ENCODE peak calls at places on chromosomes 16 and 17, in four cellular contexts. Y, C, O and S are unnamed samples. For H3K27me3 and H3K36me3, the result is how much of the 10 kb centered on the place peaks cover.

GRCh38 chr17:49548506-49549310 is 27.0 kb upstream of the NXPH3 start:
- DNase-seq in Y (no peak), C (peak), O (peak), S (peak)

GRCh38 chr16:51120289-51121008 is 30.6 kb downstream of the SALL1 start:
- DNase-seq in Y (no peak), C (no peak), O (no peak), S (no peak)

GRCh38 chr16:50774405-50774804 is 32.5 kb downstream of the CYLD start:
- DNase-seq in Y (no peak), C (no peak), O (no peak), S (no peak)

GRCh38 chr16:72561-73537 is at the start of gene RHBDF1:
- DNase-seq in Y (no peak), C (peak), O (peak), S (no peak)

GRCh38 chr17:77127735-77128361 is 12.9 kb upstream of the SEC14L1 start:
- DNase-seq in Y (peak), C (peak), O (peak), S (no peak)

GRCh38 chr17:29546085-29546484 is 20.8 kb downstream of the ABHD15 start:
- DNase-seq in Y (no peak), C (no peak), O (no peak), S (peak)

GRCh38 chr17:74442670-74443515 is 11.0 kb downstream of the GPRC5C start:
- DNase-seq in Y (no peak), C (peak), O (peak), S (peak)

GRCh38 chr17:16131593-16131992 is 83.7 kb downstream of the NCOR1 start:
- DNase-seq in Y (no peak), C (no peak), O (no peak), S (no peak)

GRCh38 chr16:26688699-26689098 is 378.0 kb upstream of the C16orf82 start:
- DNase-seq in Y (no peak), C (no peak), O (no peak), S (no peak)

GRCh38 chr17:55770220-55770870 is 19.5 kb downstream of the PCTP start:
- DNase-seq in Y (peak), C (no peak), O (no peak), S (peak)

GRCh38 chr17:79991140-79991923 is 44.3 kb downstream of the TBC1D16 start:
- DNase-seq in Y (peak), C (peak), O (peak), S (peak)

GRCh38 chr16:51994597-51994996 is 552.3 kb downstream of the TOX3 start:
- DNase-seq in Y (no peak), C (peak), O (peak), S (peak)

GRCh38 chr17:14926526-14927122 is 338.5 kb downstream of the PMP22 start:
- DNase-seq in Y (peak), C (peak), O (peak), S (peak)

GRCh38 chr17:2707721-2708584 is 3.6 kb downstream of the CLUH start:
- DNase-seq in Y (no peak), C (peak), O (peak), S (no peak)

GRCh38 chr17:72631568-72631967 is 460.9 kb downstream of the SLC39A11 start:
- DNase-seq in Y (no peak), C (no peak), O (no peak), S (peak)

GRCh38 chr16:84774810-84775209 is 45.0 kb upstream of the CRISPLD2 start:
- DNase-seq in Y (peak), C (no peak), O (no peak), S (peak)

GRCh38 chr16:86477642-86478041 is 32.7 kb upstream of the FOXF1 start:
- DNase-seq in Y (peak), C (no peak), O (no peak), S (no peak)

GRCh38 chr16:30585022-30585399 is 486 bp downstream of the ZNF785 start:
- DNase-seq in Y (no peak), C (no peak), O (peak), S (peak)

GRCh38 chr17:59292174-59292523 is 39.3 kb upstream of the YPEL2 start:
- DNase-seq in Y (no peak), C (no peak), O (no peak), S (no peak)

GRCh38 chr17:50064253-50064991 is 8.5 kb downstream of the ITGA3 start:
- DNase-seq in Y (peak), C (no peak), O (peak), S (peak)

GRCh38 chr16:67155305-67156145 is 4.2 kb downstream of the TRADD start:
- DNase-seq in Y (no peak), C (peak), O (peak), S (peak)

GRCh38 chr16:23847938-23848337 is 12.2 kb downstream of the PRKCB start:
- DNase-seq in Y (no peak), C (no peak), O (no peak), S (no peak)

GRCh38 chr17:74290340-74290739 is 16.3 kb downstream of the DNAI2 start:
- DNase-seq in Y (no peak), C (no peak), O (peak), S (peak)

GRCh38 chr16:71250461-71251232 is 20.1 kb upstream of the HYDIN start:
- DNase-seq in Y (no peak), C (no peak), O (no peak), S (peak)

GRCh38 chr16:12802661-12803060 is 1.0 kb downstream of the CPPED1 start:
- DNase-seq in Y (no peak), C (no peak), O (no peak), S (no peak)
- H3K4me3 ChIP-seq in Y (peak), C (peak), O (peak), S (no peak)

GRCh38 chr17:45902892-45903346 is 8.6 kb downstream of the MAPT start:
- DNase-seq in Y (no peak), C (peak), O (peak), S (no peak)
- H3K27me3 ChIP-seq in Y (half or more), C (under half), O (under half), S (under half)

GRCh38 chr16:20064520-20064919 is 9.2 kb downstream of the GPR139 start:
- DNase-seq in Y (no peak), C (no peak), O (no peak), S (no peak)
- H3K36me3 ChIP-seq in Y (under half), C (under half), O (under half), S (under half)

DNA sequence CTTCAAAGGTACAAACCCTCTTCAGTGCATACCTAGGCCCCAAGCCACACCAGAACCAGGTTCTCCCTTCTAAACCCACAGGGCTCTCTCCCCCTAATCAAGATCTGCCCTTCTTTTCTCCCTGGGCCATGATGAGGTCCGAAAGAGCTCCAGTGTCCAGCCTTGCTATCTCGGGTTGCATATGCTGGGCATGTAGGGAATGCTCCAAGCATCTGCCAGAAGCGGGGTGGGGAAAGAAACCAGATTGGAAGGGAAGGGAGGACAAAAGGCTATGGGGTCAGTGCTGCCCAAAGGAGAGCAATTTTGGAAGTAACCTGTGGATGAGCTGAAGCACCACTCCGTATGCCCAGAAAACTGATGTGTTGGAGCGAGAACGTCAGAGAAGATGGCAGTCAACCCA is 2.3 kb downstream of the CTDNEP1 start:
- DNase-seq in Y (no peak), C (no peak), O (no peak), S (no peak)
- H3K4me3 ChIP-seq in Y (no peak), C (no peak), O (no peak), S (no peak)